ENCODE peak calls at places on chromosomes 16 and 17, in six cellular contexts. M, P, B, T, U and X are unnamed samples.

GRCh38 chr16:67268136-67268579 is 11.2 kb upstream of the PLEKHG4 start:
- DNase-seq in M (peak), P (peak), B (peak), T (peak), U (peak), X (no peak)

GRCh38 chr17:66542183-66542966 is 240.0 kb downstream of the PRKCA start:
- DNase-seq in M (no peak), P (no peak), B (no peak), T (peak), U (peak), X (no peak)

GRCh38 chr16:66842765-66843164 is 1.4 kb upstream of the CA7 start:
- DNase-seq in M (no peak), P (no peak), B (no peak), T (no peak), U (no peak), X (no peak)

GRCh38 chr16:55728797-55729196 is 73.0 kb downstream of the SLC6A2 start:
- DNase-seq in M (no peak), P (no peak), B (peak), T (peak), U (no peak), X (no peak)

GRCh38 chr17:79031996-79032875 is 8.3 kb downstream of the C1QTNF1 start:
- DNase-seq in M (no peak), P (no peak), B (no peak), T (no peak), U (no peak), X (no peak)

GRCh38 chr16:46883353-46883689 is 841 bp upstream of the GPT2 start:
- DNase-seq in M (peak), P (no peak), B (no peak), T (no peak), U (no peak), X (no peak)

GRCh38 chr16:3640632-3641501 is 13.6 kb upstream of the DNASE1 start:
- DNase-seq in M (peak), P (no peak), B (no peak), T (no peak), U (no peak), X (no peak)

GRCh38 chr17:58344791-58345157 is 7.2 kb downstream of the SUPT4H1 start:
- DNase-seq in M (no peak), P (no peak), B (no peak), T (no peak), U (no peak), X (no peak)

GRCh38 chr16:29811896-29812665 is at the start of gene PRRT2:
- DNase-seq in M (peak), P (peak), B (no peak), T (peak), U (no peak), X (peak)

GRCh38 chr16:24537474-24538337 is 1.7 kb upstream of the RBBP6 start:
- DNase-seq in M (no peak), P (no peak), B (peak), T (no peak), U (no peak), X (no peak)

GRCh38 chr17:16322636-16323035 is 30.6 kb downstream of the CENPV start:
- DNase-seq in M (no peak), P (no peak), B (no peak), T (no peak), U (peak), X (no peak)

GRCh38 chr17:3909257-3909656 is 7.0 kb downstream of the P2RX1 start:
- DNase-seq in M (no peak), P (no peak), B (no peak), T (no peak), U (no peak), X (no peak)

DNA sequence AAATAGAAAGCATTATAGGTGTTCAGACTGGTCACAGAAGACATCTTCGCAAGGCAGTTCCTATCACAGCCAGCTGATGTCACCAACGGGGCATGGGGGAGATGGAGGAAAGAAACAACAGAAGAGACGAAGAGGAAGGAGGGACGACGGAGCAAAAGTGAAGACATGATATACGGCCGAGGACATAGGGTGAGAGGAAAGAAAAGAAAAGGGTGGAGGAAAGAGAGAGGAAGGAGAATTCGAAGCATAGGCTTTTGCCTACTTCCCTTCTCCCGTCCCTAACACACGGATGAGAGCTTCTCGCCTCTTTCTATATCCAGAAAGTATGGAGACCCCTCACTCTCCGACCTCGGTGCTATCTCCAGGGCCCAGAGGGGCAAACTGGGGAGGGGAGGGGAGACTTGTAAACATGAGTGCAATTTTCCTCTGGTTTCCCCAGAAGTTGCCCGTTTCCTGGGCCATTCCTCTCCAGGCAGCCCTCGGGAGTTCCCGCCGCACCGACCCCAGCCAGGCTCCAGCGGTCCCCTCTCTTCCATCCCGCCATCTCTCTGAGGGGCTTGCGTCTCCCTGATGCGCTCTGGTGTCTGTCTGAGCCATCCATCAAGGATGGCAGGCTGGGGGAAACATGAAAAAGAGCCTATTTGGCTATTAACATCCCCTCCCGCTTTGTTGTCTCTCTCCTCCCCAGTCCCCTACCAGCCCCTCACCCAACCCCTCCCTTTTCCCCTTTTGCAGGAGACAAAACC is 26.0 kb downstream of the COPZ2 start:
- DNase-seq in M (peak), P (no peak), B (peak), T (peak), U (peak), X (peak)
- TF ChIP-seq CTCF in M (peak), P (peak), B (peak), T (peak), U (peak), X (peak)

DNA sequence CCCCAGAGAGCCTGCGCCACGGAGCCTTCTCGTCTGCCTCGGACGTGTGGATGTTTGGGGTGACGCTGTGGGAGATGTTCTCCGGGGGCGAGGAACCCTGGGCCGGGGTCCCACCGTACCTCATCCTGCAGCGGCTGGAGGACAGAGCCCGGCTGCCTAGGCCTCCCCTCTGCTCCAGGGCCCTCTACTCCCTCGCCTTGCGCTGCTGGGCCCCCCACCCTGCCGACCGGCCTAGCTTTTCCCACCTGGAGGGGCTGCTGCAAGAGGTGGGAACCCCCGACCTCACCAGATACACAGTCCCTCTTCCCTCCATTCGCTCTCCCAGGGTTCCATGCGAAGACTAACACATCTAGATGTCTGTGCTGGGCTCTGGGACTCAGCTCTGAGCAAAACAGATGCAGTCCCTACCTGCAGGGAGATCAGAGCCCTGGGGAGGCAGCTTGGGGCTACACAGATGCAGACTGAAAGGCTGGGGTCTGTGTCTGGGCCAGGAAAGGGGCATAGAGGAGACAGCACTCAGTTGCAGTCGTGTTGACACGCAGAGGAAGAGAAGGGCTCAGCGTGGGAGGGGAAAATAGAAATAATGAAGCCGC is 3.7 kb downstream of the TNK1 start:
- DNase-seq in M (no peak), P (no peak), B (no peak), T (no peak), U (no peak), X (no peak)
- H3K27ac ChIP-seq in M (no peak), P (peak), B (no peak), T (no peak), U (no peak), X (no peak)

GRCh38 chr16:54654429-54654828 is 276.2 kb upstream of the IRX5 start:
- DNase-seq in M (no peak), P (no peak), B (no peak), T (no peak), U (no peak), X (peak)
- H3K4me3 ChIP-seq in M (no peak), P (no peak), B (no peak), T (no peak), U (no peak), X (no peak)

DNA sequence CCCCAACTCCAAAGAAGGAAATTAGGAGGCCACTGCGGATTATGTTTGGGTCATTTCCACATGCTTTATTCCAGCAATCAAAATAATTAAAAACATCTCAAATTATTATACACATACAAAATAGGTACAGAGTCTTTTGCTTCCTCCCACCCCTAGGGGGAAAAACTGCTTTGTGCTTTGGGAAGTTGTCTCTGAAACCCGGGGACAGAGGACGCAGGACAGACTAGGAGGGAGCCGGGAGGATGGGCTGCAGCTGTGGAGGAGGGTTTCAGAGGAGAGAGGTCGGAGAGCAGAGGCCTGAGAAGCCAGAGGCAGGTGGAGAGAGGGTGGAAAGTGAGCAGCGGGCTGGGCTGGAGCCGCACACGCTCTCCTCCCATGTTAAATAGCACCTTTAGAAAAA is 17.4 kb downstream of the COL1A1 start:
- DNase-seq in M (no peak), P (no peak), B (no peak), T (no peak), U (no peak), X (no peak)
- TF ChIP-seq CTCF in M (peak), P (no peak), B (no peak), T (peak), U (peak), X (peak)

GRCh38 chr17:63426917-63427308 is 19.2 kb downstream of the CYB561 start:
- DNase-seq in M (no peak), P (no peak), B (no peak), T (no peak), U (no peak), X (no peak)
- H3K27ac ChIP-seq in M (no peak), P (no peak), B (no peak), T (no peak), U (no peak), X (no peak)

DNA sequence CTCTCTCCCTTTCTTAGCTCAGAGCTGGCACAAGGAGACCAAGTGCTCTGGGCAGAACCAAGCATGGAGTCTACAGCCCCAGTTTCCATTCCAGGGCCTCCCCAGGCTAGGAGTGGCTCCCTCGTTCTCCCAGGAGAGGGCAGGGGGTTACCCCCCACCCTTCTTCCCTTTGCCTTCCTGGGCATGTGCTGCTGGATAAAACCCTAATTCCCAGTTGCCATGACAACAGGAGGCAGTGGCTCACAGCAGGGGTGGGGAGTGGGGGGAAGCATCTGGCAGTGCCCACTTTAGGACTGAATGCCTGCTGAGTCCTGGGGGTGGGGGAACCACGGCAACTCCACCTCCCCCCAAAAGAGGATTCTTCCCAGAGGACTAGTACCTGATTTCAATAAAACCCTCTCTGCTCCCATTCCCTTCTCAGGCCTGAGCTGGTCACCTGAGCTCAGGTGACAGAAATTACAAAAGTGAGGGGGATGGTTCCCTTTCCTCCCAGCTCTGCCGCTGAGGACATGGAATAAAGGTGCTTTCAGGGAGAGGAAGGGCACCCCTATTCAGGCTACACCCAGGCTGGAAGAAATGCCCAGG is 1.8 kb downstream of the MPP2 start:
- DNase-seq in M (no peak), P (no peak), B (no peak), T (no peak), U (no peak), X (peak)
- H3K4me3 ChIP-seq in M (no peak), P (peak), B (no peak), T (no peak), U (no peak), X (peak)

GRCh38 chr17:10767237-10767636 is 36.7 kb downstream of the TMEM238L start:
- DNase-seq in M (peak), P (no peak), B (no peak), T (no peak), U (no peak), X (no peak)
- TF ChIP-seq CTCF in M (no peak), P (no peak), B (no peak), T (no peak), U (no peak), X (no peak)

DNA sequence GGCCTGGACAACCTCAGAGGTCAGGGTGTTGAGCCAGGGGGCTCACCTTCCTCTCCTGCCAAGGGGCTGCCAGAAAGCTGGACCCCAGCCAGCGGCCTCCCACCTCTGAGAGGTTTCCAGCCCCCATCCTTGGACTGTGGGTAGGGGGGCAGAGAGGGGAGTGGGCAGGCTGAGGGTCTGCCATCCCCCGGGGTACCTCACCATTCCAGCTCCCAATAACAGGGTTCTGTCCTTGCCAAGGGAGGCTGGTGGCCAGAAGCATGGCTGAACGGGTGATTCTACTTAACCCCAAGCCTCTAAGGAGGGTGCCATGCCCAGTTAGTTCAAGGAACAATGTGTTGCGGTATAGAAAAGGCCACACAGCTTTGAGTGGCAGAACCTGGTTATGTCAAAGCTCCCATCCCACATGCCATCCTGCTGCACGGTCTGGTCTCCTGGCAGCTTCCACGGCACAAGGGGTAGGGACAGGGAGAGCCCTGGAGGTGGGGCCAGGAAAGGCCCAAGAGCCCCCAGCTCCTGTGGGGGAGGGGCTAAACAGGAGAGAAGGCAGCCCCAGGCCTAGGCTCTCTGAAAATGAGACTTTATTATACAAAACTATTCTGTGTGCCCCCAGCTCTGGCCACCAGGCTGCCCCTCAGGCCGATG is 19.8 kb downstream of the B9D1 start:
- DNase-seq in M (peak), P (peak), B (peak), T (no peak), U (no peak), X (no peak)
- H3K27ac ChIP-seq in M (peak), P (no peak), B (peak), T (no peak), U (no peak), X (no peak)

GRCh38 chr17:6755281-6755680 is 565 bp upstream of the XAF1 start:
- DNase-seq in M (peak), P (no peak), B (no peak), T (no peak), U (peak), X (no peak)
- H3K4me3 ChIP-seq in M (no peak), P (peak), B (no peak), T (no peak), U (peak), X (no peak)

DNA sequence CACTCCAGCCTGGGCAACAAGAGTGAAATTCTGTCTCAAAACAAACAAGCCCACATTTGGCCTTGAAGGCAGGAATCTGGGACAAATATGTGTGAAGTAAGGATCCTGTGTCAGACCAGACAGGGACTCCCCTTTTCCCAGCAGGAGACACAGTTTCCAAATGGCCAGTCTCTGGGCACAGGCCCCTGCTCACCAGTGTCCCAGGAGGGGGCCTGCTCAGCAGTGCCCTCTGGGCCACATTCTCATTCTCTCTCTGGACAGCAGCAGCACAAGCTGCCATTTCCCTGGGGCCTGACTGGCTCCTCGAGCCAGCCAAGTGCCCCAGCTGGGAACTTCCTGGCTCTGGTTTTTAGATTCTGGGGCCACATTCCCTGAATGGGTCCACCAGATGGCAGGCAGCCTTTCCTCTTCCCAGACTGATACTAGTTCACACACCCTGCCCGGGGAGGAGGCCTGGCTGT is 11.7 kb upstream of the MNT start:
- DNase-seq in M (no peak), P (no peak), B (no peak), T (no peak), U (peak), X (no peak)
- TF ChIP-seq CTCF in M (no peak), P (no peak), B (peak), T (no peak), U (no peak), X (peak)